ENCODE peak calls at places on chromosomes 12 and 14, in six cellular contexts. R is LoVo; N is CD4-positive, alpha-beta memory T cell; G is NCI-H748 treated with DMSO at 0.1 percent for 48 hours; H is upper lobe of right lung; J is ascending aorta. Q is an unnamed sample.

GRCh38 chr14:64074961-64075619 is 219.1 kb downstream of the ESR2 start:
- DNase-seq in R (peak; percentile 3), N (no peak), G (no peak), H (no peak), J (no peak), Q (no peak)

GRCh38 chr14:75978249-75978731 is 3.5 kb downstream of the TGFB3 start:
- DNase-seq in R (no peak), N (peak; percentile 46), G (no peak), H (no peak), J (no peak), Q (no peak)

GRCh38 chr14:74567219-74567618 is 44.8 kb downstream of the LTBP2 start:
- DNase-seq in R (no peak), N (no peak), G (no peak), H (no peak), J (no peak), Q (no peak)

GRCh38 chr12:89797436-89797835 is 88.8 kb upstream of the ATP2B1 start:
- DNase-seq in R (no peak), N (no peak), G (no peak), H (no peak), J (no peak), Q (no peak)

GRCh38 chr14:56004807-56005579 is 113.2 kb upstream of the PELI2 start:
- DNase-seq in R (no peak), N (peak; percentile 51), G (no peak), H (no peak), J (no peak), Q (no peak)

GRCh38 chr12:6333029-6333428 is 8.8 kb downstream of the TNFRSF1A start:
- DNase-seq in R (no peak), N (no peak), G (no peak), H (no peak), J (no peak), Q (no peak)

GRCh38 chr14:46051801-46052200 is 599.8 kb downstream of the RPL10L start:
- DNase-seq in R (no peak), N (no peak), G (no peak), H (no peak), J (no peak), Q (no peak)

GRCh38 chr14:85852900-85853299 is 323.0 kb downstream of the FLRT2 start:
- DNase-seq in R (no peak), N (no peak), G (no peak), H (no peak), J (no peak), Q (no peak)